ENCODE peak calls at places on chromosome 15, in four cellular contexts. B is colonic mucosa, H is right atrium auricular region, R is mammary epithelial cell. M is an unnamed sample.
A peak's percentile ranks its signal among the peaks of the same experiment; 100 is the strongest.

GRCh38 chr15:41969851-41970431 is 2.4 kb downstream of the EHD4 start:
- DNase-seq in R (peak; percentile 54), H (no peak), B (no peak), M (peak; percentile 61)

GRCh38 chr15:77107068-77107467 is 36.2 kb upstream of the TSPAN3 start:
- DNase-seq in H (no peak), R (no peak), B (no peak), M (no peak)

GRCh38 chr15:42215854-42216829 is 8.0 kb upstream of the VPS39 start:
- DNase-seq in H (no peak), B (no peak), R (no peak), M (no peak)

GRCh38 chr15:78111788-78112187 is 19.4 kb downstream of the SH2D7 start:
- DNase-seq in R (no peak), H (no peak), B (no peak), M (no peak)

GRCh38 chr15:90535254-90535653 is 5.5 kb downstream of the CRTC3 start:
- DNase-seq in H (no peak), R (no peak), B (no peak), M (no peak)

GRCh38 chr15:70507772-70508351 is 255.5 kb downstream of the UACA start:
- DNase-seq in R (peak; percentile 28), H (no peak), B (no peak), M (no peak)

GRCh38 chr15:76062282-76062681 is 2.5 kb downstream of the TMEM266 start:
- DNase-seq in B (no peak), H (no peak), R (peak; percentile 24), M (no peak)

GRCh38 chr15:96170616-96171270 is 159.8 kb upstream of the NR2F2 start:
- DNase-seq in H (no peak), B (no peak), R (no peak), M (no peak)

GRCh38 chr15:63494406-63494805 is 10.0 kb upstream of the USP3 start:
- DNase-seq in B (no peak), H (no peak), R (no peak), M (no peak)

GRCh38 chr15:53522878-53523455 is 236.5 kb downstream of the WDR72 start:
- DNase-seq in H (no peak), B (no peak), R (peak; percentile 19), M (no peak)

GRCh38 chr15:90762109-90762508 is 45.0 kb downstream of the BLM start:
- DNase-seq in H (peak; percentile 88), R (no peak), B (no peak), M (no peak)

GRCh38 chr15:101024111-101024695 is 105.0 kb downstream of the LRRK1 start:
- DNase-seq in B (peak; percentile 22), R (no peak), H (peak; percentile 82), M (no peak)

GRCh38 chr15:40339621-40339945 is 1.2 kb downstream of the CCDC9B start:
- DNase-seq in R (no peak), H (no peak), B (no peak), M (no peak)

GRCh38 chr15:40594429-40594836 is 384 bp downstream of the KNL1 start:
- DNase-seq in H (no peak), R (peak; percentile 63), B (peak; percentile 73), M (peak; percentile 63)

GRCh38 chr15:49678655-49679054 is 57.8 kb downstream of the DTWD1 start:
- DNase-seq in R (no peak), B (no peak), H (no peak), M (no peak)

GRCh38 chr15:68464451-68465090 is 32.6 kb upstream of the ITGA11 start:
- DNase-seq in B (no peak), H (peak; percentile 43), R (no peak), M (no peak)

GRCh38 chr15:70412717-70413266 is 315.1 kb upstream of the TLE3 start:
- DNase-seq in H (no peak), B (no peak), R (no peak), M (no peak)

GRCh38 chr15:70605606-70606410 is 157.6 kb downstream of the UACA start:
- DNase-seq in B (peak; percentile 36), R (no peak), H (peak; percentile 30), M (no peak)

GRCh38 chr15:68812596-68813548 is 7.8 kb downstream of the ANP32A start:
- DNase-seq in H (peak; percentile 70), B (peak; percentile 17), R (no peak), M (no peak)

GRCh38 chr15:89068325-89068784 is 19.9 kb upstream of the ABHD2 start:
- DNase-seq in R (peak; percentile 88), B (no peak), H (no peak), M (peak; percentile 53)

GRCh38 chr15:100718075-100718980 is 115.9 kb downstream of the ASB7 start:
- DNase-seq in B (peak; percentile 12), H (peak; percentile 38), R (no peak), M (no peak)

GRCh38 chr15:63324770-63325169 is 47.4 kb downstream of the APH1B start:
- DNase-seq in R (no peak), B (no peak), H (no peak), M (no peak)

DNA sequence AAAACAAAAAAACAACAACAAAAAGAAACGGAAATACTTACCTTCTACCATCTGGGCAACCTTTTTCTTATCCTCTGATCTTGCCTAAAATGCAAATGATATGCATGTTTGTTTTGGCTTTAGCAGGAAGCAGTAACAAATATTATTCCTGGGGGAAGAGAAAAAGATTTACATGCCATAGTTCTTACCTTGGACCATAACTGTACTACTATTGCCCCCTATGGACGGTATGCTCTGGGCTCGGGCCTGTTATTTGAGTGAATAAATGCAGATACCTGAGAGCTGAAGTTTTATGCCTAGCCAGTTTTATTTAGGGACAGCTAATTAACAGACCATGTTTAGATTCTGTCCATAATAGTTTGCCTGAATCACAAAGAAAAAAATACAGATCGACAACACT is 12.6 kb upstream of the STARD5 start:
- DNase-seq in R (peak; percentile 32), H (peak; percentile 55), B (no peak), M (peak; percentile 39)
- TF ChIP-seq CTCF in R (peak; percentile 47), H (peak; percentile 43), B (peak; percentile 13), M (peak; percentile 51)

GRCh38 chr15:83365370-83365938 is 81.0 kb upstream of the BNC1 start:
- DNase-seq in B (no peak), H (no peak), R (peak; percentile 87), M (no peak)
- TF ChIP-seq CTCF in B (no peak), H (no peak), R (no peak), M (no peak)

DNA sequence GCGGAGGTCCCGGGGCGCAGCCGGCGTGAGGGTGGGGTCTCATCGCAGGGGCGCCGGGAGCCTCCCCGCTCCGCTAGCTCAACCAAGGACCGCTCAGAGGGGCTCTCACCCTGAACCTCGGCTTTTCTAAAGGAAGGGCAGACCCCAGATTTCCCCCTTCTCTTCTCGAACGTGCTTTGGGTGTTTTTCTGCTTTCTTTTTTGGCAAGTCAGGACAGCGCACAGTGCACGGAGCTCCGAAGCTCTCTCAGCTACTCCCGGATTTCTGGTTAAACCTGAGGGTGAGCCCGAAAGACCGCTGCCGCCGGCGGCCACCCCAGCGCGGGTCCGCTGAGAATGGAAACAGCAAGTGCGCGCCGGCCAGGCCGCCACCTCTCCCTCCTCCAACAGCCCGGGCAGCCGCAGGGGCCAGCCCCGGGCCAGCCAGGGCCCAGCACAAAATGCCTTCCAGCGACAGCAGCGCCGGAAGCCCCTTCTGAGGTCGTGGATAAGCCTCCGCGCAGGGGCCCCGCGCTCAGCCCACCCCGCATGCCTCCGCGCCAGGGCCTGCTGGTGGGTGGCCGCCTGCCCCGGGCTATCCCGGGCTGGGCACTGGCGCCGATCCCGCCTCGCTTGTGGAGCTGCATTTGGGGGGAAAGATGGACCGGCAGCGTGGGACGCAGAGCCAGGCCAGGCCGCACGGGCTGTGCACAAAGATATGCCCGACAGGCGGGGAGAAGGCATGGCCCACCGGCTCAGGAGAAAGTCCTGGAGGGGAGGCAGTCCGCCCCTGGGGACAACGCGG is 8.2 kb upstream of the OCA2 start:
- DNase-seq in R (no peak), B (no peak), H (no peak), M (no peak)
- TF ChIP-seq CTCF in R (no peak), B (no peak), H (no peak), M (no peak)

GRCh38 chr15:92805080-92805708 is 94.9 kb upstream of the CHD2 start:
- DNase-seq in R (no peak), B (no peak), H (no peak), M (no peak)

GRCh38 chr15:92807971-92808571 is 92.1 kb upstream of the CHD2 start:
- DNase-seq in B (peak; percentile 48), R (peak; percentile 40), H (no peak), M (no peak)

GRCh38 chr15:92809064-92809879 is 90.9 kb upstream of the CHD2 start:
- DNase-seq in R (peak; percentile 96), B (peak; percentile 98), H (peak; percentile 99), M (peak; percentile 97)

GRCh38 chr15:92808611-92809063 is 91.5 kb upstream of the CHD2 start:
- DNase-seq in H (no peak), R (peak; percentile 62), B (peak; percentile 66), M (peak; percentile 75)

DNA sequence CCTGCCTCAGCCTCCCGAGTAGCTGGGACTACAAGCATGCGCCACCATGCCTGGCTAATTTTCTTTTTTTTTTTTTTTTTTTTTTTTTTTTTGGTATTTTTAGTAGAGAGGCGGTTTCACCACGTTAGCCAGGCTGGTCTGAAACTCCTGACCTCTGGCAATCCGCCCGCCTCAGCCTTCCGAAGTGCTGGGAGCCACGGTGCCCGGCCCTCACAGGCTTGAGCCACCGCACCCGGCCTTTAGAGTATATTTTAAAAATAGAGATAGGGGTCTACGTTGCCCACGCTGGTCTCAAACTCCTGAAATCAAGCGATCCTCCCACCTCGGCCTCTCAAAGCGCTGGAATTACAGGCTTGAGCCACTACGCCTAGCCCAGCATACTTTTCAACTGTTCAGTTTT is 93.4 kb upstream of the CHD2 start:
- DNase-seq in B (no peak), H (no peak), R (no peak), M (no peak)
- TF ChIP-seq CTCF in B (no peak), H (no peak), R (no peak), M (no peak)

GRCh38 chr15:57358611-57359010 is 17.7 kb upstream of the CGNL1 start:
- DNase-seq in H (no peak), B (no peak), R (no peak), M (no peak)

GRCh38 chr15:57363661-57364060 is 12.6 kb upstream of the CGNL1 start:
- DNase-seq in B (no peak), R (no peak), H (no peak), M (no peak)

GRCh38 chr15:57367556-57367955 is 8.7 kb upstream of the CGNL1 start:
- DNase-seq in R (no peak), H (no peak), B (no peak), M (no peak)

GRCh38 chr15:57364282-57365007 is 11.9 kb upstream of the CGNL1 start:
- DNase-seq in B (peak; percentile 41), H (no peak), R (no peak), M (no peak)
- TF ChIP-seq CTCF in B (no peak), H (peak; percentile 37), R (no peak), M (no peak)

DNA sequence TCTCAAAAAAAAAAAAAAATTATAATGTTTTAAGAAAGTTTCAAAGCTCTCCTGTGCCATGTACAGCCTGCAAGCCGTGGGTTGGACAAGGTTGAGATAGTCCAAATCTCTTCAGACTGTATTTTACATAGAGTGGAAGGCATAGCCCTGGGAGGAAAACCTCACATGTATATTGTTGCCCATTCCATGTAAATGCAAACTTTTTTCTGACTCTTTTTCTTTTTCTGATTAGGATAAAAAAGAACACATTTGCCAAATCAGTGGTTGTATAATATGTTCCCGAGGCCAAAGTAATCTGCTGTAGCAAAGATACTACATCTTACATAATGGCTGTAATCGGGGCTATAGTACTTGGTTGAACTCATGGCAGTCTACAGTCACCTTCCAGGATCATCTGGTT is 35.7 kb upstream of the UBL7 start:
- DNase-seq in R (no peak), B (no peak), H (no peak), M (no peak)
- TF ChIP-seq CTCF in R (no peak), B (no peak), H (no peak), M (no peak)

GRCh38 chr15:48406911-48407310 is 75.7 kb downstream of the DUT start:
- DNase-seq in R (no peak), H (no peak), B (no peak), M (no peak)
- TF ChIP-seq CTCF in R (peak; percentile 30), H (no peak), B (no peak), M (peak; percentile 14)

GRCh38 chr15:64841258-64842098 is at the start of gene PLEKHO2:
- DNase-seq in H (peak; percentile 96), R (peak; percentile 87), B (peak; percentile 94), M (peak; percentile 98)
- TF ChIP-seq CTCF in H (no peak), R (no peak), B (no peak), M (peak; percentile 18)

M was measured in GM13977.